ENCODE peak calls at places on chromosomes 7 and 10, in seven cellular contexts. A is HepG2, V is H1, U is K562, L is GM12878, C is GM12891, T is SK-N-SH. W is an unnamed sample.

GRCh38 chr7:104686286-104686685 is 327.7 kb upstream of the KMT2E start:
- DNase-seq in U (no peak), V (no peak), L (no peak), T (no peak), C (no peak), A (no peak), W (no peak)

GRCh38 chr7:560966-561630 is 41.5 kb upstream of the PDGFA start:
- DNase-seq in U (no peak), A (no peak), C (no peak), T (no peak), V (no peak), L (no peak), W (no peak)

GRCh38 chr10:14967897-14968296 is 8.7 kb downstream of the MEIG1 start:
- DNase-seq in A (no peak), L (no peak), U (no peak), C (no peak), V (no peak), T (no peak), W (no peak)

GRCh38 chr7:82615527-82615926 is 171.9 kb upstream of the CACNA2D1 start:
- DNase-seq in C (no peak), T (no peak), A (no peak), V (no peak), U (no peak), L (no peak), W (no peak)

GRCh38 chr10:132714096-132714721 is 71.7 kb downstream of the NKX6-2 start:
- DNase-seq in V (peak; percentile 5), A (no peak), C (no peak), U (no peak), T (no peak), L (no peak), W (no peak)

GRCh38 chr7:149474309-149475120 is 13.7 kb upstream of the ZNF777 start:
- DNase-seq in L (no peak), U (no peak), V (no peak), T (no peak), A (no peak), C (no peak), W (no peak)

GRCh38 chr7:19663816-19664531 is 44.9 kb downstream of the POLR1F start:
- DNase-seq in A (no peak), L (peak; percentile 20), V (no peak), T (no peak), U (no peak), C (peak; percentile 6), W (peak; percentile 1)

GRCh38 chr10:130190065-130190736 is 54.0 kb downstream of the GLRX3 start:
- DNase-seq in A (peak; percentile 68), C (peak; percentile 97), L (peak; percentile 13), U (no peak), T (peak; percentile 98), V (peak; percentile 87), W (peak; percentile 91)

GRCh38 chr10:113939212-113939860 is 84.9 kb downstream of the NHLRC2 start:
- DNase-seq in U (no peak), L (no peak), A (no peak), T (no peak), C (no peak), V (no peak), W (no peak)

GRCh38 chr7:44280993-44281721 is 44.2 kb downstream of the CAMK2B start:
- DNase-seq in A (no peak), L (no peak), C (no peak), U (no peak), T (peak; percentile 28), V (no peak), W (no peak)

GRCh38 chr7:105782391-105783063 is 93.9 kb downstream of the ATXN7L1 start:
- DNase-seq in L (no peak), A (no peak), T (no peak), V (no peak), U (no peak), C (no peak), W (no peak)

GRCh38 chr7:2643386-2644229 is 11.8 kb downstream of the TTYH3 start:
- DNase-seq in A (no peak), U (no peak), V (no peak), L (no peak), C (no peak), T (peak; percentile 70), W (no peak)

DNA sequence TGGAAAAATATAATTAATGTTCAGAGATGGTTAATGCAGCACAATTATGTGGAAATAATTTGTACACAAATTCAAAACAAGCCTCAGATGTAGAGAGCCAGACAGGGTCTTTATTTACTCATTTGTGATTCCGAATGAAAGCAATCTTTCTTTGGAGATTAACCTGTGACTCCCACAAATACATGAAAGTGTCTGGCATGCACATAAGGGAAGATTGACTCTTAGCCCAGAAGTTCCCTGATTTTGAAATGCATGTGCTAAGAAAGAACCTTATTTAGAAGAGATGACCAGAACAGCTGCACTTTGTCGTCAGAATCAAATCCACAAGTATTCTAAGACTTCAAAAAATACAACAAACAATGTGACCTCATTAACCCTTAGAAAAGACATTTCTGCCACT is 45.1 kb downstream of the RNLS start:
- DNase-seq in T (no peak), C (no peak), U (no peak), A (no peak), L (no peak), V (no peak), W (no peak)
- TF ChIP-seq POLR2AphosphoS5 in T (no peak), C (no peak), U (no peak), A (no peak), L (no peak), V (no peak), W (no peak)

GRCh38 chr10:30560326-30560725 is 69.2 kb downstream of the LYZL2 start:
- DNase-seq in L (no peak), C (no peak), U (no peak), T (no peak), V (no peak), A (no peak), W (no peak)

GRCh38 chr10:30559118-30559684 is 70.4 kb downstream of the LYZL2 start:
- DNase-seq in A (no peak), C (no peak), L (no peak), T (no peak), V (no peak), U (no peak), W (no peak)

GRCh38 chr10:30565449-30565848 is 64.1 kb downstream of the LYZL2 start:
- DNase-seq in U (no peak), L (no peak), C (no peak), A (no peak), V (no peak), T (no peak), W (no peak)

GRCh38 chr10:30558411-30558810 is 71.1 kb downstream of the LYZL2 start:
- DNase-seq in C (no peak), V (no peak), T (no peak), A (no peak), L (no peak), U (no peak), W (no peak)

GRCh38 chr10:30562787-30563186 is 66.8 kb downstream of the LYZL2 start:
- DNase-seq in U (no peak), A (no peak), T (no peak), V (no peak), C (no peak), L (no peak), W (no peak)
- TF ChIP-seq TAF1 in U (no peak), A (no peak), T (no peak), V (no peak), C (no peak), L (no peak), W (no peak)

GRCh38 chr10:31602541-31603244 is 283.7 kb downstream of the ZEB1 start:
- DNase-seq in V (no peak), T (peak; percentile 70), A (no peak), U (no peak), C (no peak), L (no peak), W (no peak)
- TF ChIP-seq POLR2AphosphoS5 in V (no peak), T (no peak), A (no peak), U (no peak), C (no peak), L (no peak), W (no peak)

DNA sequence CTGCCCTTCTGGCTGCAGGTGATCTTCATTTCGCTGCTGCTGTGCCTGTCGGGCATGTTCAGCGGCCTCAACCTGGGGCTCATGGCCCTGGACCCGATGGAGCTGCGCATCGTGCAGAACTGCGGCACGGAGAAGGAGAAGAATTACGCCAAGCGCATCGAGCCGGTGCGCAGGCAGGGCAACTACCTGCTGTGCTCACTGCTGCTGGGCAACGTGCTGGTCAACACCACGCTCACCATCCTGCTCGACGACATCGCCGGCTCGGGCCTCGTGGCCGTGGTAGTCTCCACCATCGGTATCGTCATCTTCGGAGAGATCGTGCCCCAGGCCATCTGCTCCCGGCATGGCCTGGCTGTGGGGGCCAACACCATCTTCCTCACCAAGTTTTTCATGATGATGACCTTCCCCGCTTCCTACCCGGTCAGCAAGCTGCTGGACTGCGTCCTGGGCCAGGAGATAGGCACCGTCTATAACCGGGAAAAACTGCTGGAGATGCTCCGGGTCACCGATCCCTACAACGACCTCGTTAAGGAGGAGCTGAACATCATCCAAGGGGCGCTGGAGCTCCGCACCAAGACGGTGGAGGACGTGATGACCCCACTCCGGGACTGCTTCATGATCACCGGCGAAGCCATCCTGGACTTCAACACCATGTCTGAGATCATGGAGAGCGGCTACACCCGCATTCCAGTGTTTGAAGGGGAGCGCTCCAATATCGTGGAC is 1.3 kb downstream of the CNNM2 start:
- DNase-seq in A (peak; percentile 18), C (no peak), L (no peak), T (peak; percentile 38), V (no peak), U (no peak), W (no peak)
- TF ChIP-seq TAF1 in A (peak; percentile 16), C (no peak), L (no peak), T (no peak), V (peak; percentile 37), U (no peak), W (no peak)

DNA sequence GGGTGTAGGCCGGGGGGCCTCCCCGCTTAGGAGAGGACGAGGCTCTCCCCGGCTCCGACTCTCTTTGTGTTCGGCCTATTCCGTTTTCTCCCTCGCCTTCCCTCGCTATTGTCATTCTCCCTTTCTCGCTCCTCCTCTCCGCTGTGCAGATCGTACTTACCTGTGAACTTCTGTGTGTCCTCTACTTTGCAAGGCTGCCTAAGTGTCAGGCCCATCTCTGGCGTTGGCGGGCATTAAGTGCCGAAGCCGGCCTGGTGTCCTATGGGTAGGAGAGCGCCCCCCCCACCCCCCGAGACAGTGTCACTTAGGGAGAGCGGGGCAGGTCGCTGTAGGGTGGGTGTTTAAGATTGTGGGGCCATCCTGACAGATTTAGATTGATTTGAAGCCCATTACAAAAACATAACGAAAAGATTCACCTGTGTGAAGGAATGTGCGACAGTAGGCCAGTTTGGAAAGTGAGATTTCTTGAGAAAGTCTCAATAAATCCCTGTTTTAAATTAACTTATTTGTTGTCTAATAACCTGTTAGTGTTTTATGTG is 579 bp downstream of the RBM33 start:
- DNase-seq in A (peak; percentile 22), L (no peak), C (no peak), T (peak; percentile 80), U (peak; percentile 67), V (no peak), W (peak; percentile 36)
- TF ChIP-seq POLR2AphosphoS5 in A (no peak), L (no peak), C (no peak), T (no peak), U (peak; percentile 77), V (peak; percentile 56), W (peak; percentile 55)